ENCODE peak calls at places on chromosomes 16 and 17, in four cellular contexts. F, M, B and C are unnamed samples.

GRCh38 chr17:2929881-2930533 is 133.4 kb downstream of the OR1D5 start:
- DNase-seq in F (no peak), B (no peak), M (peak; percentile 68), C (no peak)

GRCh38 chr16:50628156-50628802 is 52.8 kb downstream of the SNX20 start:
- DNase-seq in B (no peak), M (no peak), F (no peak), C (no peak)

GRCh38 chr16:2954228-2954627 is 9.8 kb upstream of the KREMEN2 start:
- DNase-seq in F (no peak), M (peak; percentile 18), B (no peak), C (no peak)

GRCh38 chr17:49464049-49464448 is 31.0 kb upstream of the NGFR start:
- DNase-seq in B (no peak), M (no peak), F (no peak), C (no peak)

GRCh38 chr16:11759163-11759834 is 16.6 kb upstream of the TXNDC11 start:
- DNase-seq in M (peak; percentile 26), B (no peak), F (no peak), C (no peak)

GRCh38 chr16:73231969-73232554 is 184.1 kb upstream of the ZFHX3 start:
- DNase-seq in F (no peak), B (no peak), M (no peak), C (no peak)

GRCh38 chr16:88967800-88968588 is 9.0 kb downstream of the CBFA2T3 start:
- DNase-seq in B (no peak), F (no peak), M (no peak), C (no peak)

GRCh38 chr17:40522961-40523310 is 21.5 kb upstream of the TNS4 start:
- DNase-seq in B (no peak), M (no peak), F (no peak), C (no peak)

GRCh38 chr16:83581082-83581481 is 226.7 kb upstream of the HSBP1 start:
- DNase-seq in M (no peak), B (no peak), F (no peak), C (no peak)

GRCh38 chr16:704552-705380 is 835 bp downstream of the FBXL16 start:
- DNase-seq in M (no peak), B (no peak), F (no peak), C (no peak)

GRCh38 chr17:77117415-77117814 is 23.4 kb upstream of the SEC14L1 start:
- DNase-seq in F (no peak), B (no peak), M (no peak), C (no peak)

GRCh38 chr17:77441130-77441920 is 300.6 kb downstream of the SEC14L1 start:
- DNase-seq in F (no peak), B (peak; percentile 65), M (peak; percentile 49), C (no peak)

GRCh38 chr16:5056347-5056746 is 9.4 kb downstream of the C16orf89 start:
- DNase-seq in F (no peak), M (no peak), B (no peak), C (no peak)

GRCh38 chr16:47026947-47027346 is 53.5 kb upstream of the DNAJA2 start:
- DNase-seq in F (no peak), M (no peak), B (no peak), C (no peak)

GRCh38 chr17:43562679-43563146 is 16.6 kb upstream of the ETV4 start:
- DNase-seq in F (no peak), M (no peak), B (no peak), C (no peak)

GRCh38 chr16:19289805-19290490 is 4.4 kb downstream of the CLEC19A start:
- DNase-seq in B (no peak), M (no peak), F (no peak), C (no peak)

GRCh38 chr17:44314869-44315661 is 6.7 kb downstream of the RUNDC3A start:
- DNase-seq in M (no peak), F (no peak), B (no peak), C (peak; percentile 22)

GRCh38 chr17:77128895-77129567 is 11.7 kb upstream of the SEC14L1 start:
- DNase-seq in B (no peak), M (no peak), F (no peak), C (no peak)

GRCh38 chr17:67280279-67280678 is 35.3 kb upstream of the HELZ start:
- DNase-seq in M (no peak), F (no peak), B (no peak), C (peak; percentile 64)

GRCh38 chr17:18991531-18992315 is 12.8 kb downstream of the FAM83G start:
- DNase-seq in M (no peak), F (no peak), B (no peak), C (no peak)

GRCh38 chr17:29593546-29594440 is 861 bp downstream of the ANKRD13B start:
- DNase-seq in B (no peak), F (no peak), M (peak; percentile 51), C (peak; percentile 12)

GRCh38 chr17:68909066-68909465 is 46.1 kb downstream of the ABCA8 start:
- DNase-seq in B (no peak), M (no peak), F (peak; percentile 89), C (no peak)

GRCh38 chr16:57268804-57269800 is 15.4 kb downstream of the PLLP start:
- DNase-seq in B (no peak), F (no peak), M (no peak), C (no peak)

GRCh38 chr16:2787406-2787805 is at the start of gene PRSS33:
- DNase-seq in M (no peak), B (no peak), F (no peak), C (no peak)

GRCh38 chr16:74601131-74601871 is 5.6 kb downstream of the GLG1 start:
- DNase-seq in F (no peak), M (no peak), B (peak; percentile 37), C (no peak)